ENCODE peak calls at places on chromosomes 5 and 9, in nine cellular contexts. Y is mucosa of gallbladder; G is activated naive CD4-positive, alpha-beta T cell treated with anti-CD3 and anti-CD28 coated beads for 36 hours; U is NCI-H446; R is NCI-H2029; E is activated CD4-positive, CD25-positive, alpha-beta regulatory T cell treated with anti-CD3 and anti-CD28 coated beads, Interleukin-2, amount 50 U/mL, for 72 hours; V is MCF 10A; H is SW 1271; T is T-helper 22 cell. Q is an unnamed sample.

GRCh38 chr5:168086104-168086610 is 205.3 kb upstream of the WWC1 start:
- DNase-seq in Y (peak; percentile 17), G (no peak), U (no peak), R (peak; percentile 6), E (no peak), V (peak; percentile 84), H (no peak), T (no peak), Q (no peak)

GRCh38 chr5:1077026-1077425 is 34.8 kb downstream of the SLC12A7 start:
- DNase-seq in Y (no peak), G (no peak), U (no peak), R (no peak), E (no peak), V (no peak), H (no peak), T (no peak), Q (no peak)

GRCh38 chr5:93191016-93191415 is 390.0 kb downstream of the NR2F1-AS1 start:
- DNase-seq in Y (no peak), G (no peak), U (no peak), R (no peak), E (no peak), V (no peak), H (no peak), T (no peak), Q (no peak)

GRCh38 chr5:134466241-134467069 is 54.8 kb upstream of the CDKN2AIPNL start:
- DNase-seq in Y (peak; percentile 95), G (peak; percentile 70), U (peak; percentile 38), R (peak; percentile 77), E (peak; percentile 49), V (peak; percentile 100), H (peak; percentile 85), T (no peak), Q (no peak)

GRCh38 chr9:129289131-129289731 is 111.2 kb upstream of the IER5L start:
- DNase-seq in Y (peak; percentile 4), G (peak; percentile 2), U (no peak), R (no peak), E (peak; percentile 18), V (no peak), H (no peak), T (no peak), Q (no peak)

GRCh38 chr5:151820903-151821302 is 49.1 kb downstream of the G3BP1 start:
- DNase-seq in Y (peak; percentile 12), G (no peak), U (no peak), R (peak; percentile 5), E (no peak), V (no peak), H (no peak), T (no peak), Q (no peak)

GRCh38 chr9:13364271-13364670 is 84.8 kb upstream of the MPDZ start:
- DNase-seq in Y (no peak), G (no peak), U (no peak), R (no peak), E (no peak), V (no peak), H (no peak), T (no peak), Q (no peak)

GRCh38 chr9:6215562-6215961 is at the start of gene IL33:
- DNase-seq in Y (no peak), G (no peak), U (peak; percentile 55), R (no peak), E (no peak), V (peak; percentile 34), H (no peak), T (no peak), Q (no peak)

GRCh38 chr5:72817639-72818266 is 1.3 kb downstream of the TNPO1 start:
- DNase-seq in Y (no peak), G (no peak), U (no peak), R (no peak), E (no peak), V (peak; percentile 29), H (no peak), T (no peak), Q (no peak)

GRCh38 chr5:1564824-1565736 is 41.3 kb upstream of the LPCAT1 start:
- DNase-seq in Y (no peak), G (no peak), U (no peak), R (no peak), E (no peak), V (no peak), H (no peak), T (no peak), Q (no peak)

GRCh38 chr5:58745350-58745749 is 162.5 kb downstream of the RAB3C start:
- DNase-seq in Y (no peak), G (no peak), U (no peak), R (no peak), E (no peak), V (no peak), H (no peak), T (no peak), Q (no peak)

GRCh38 chr5:113361701-113362100 is 73.1 kb downstream of the TSSK1B start:
- DNase-seq in Y (no peak), G (no peak), U (no peak), R (no peak), E (no peak), V (no peak), H (no peak), T (no peak), Q (no peak)

GRCh38 chr5:145347026-145347616 is 488.0 kb downstream of the PRELID2 start:
- DNase-seq in Y (no peak), G (no peak), U (no peak), R (no peak), E (no peak), V (peak; percentile 66), H (no peak), T (no peak), Q (no peak)

GRCh38 chr5:81601912-81602311 is 149.0 kb downstream of the SSBP2 start:
- DNase-seq in Y (no peak), G (no peak), U (no peak), R (no peak), E (no peak), V (peak; percentile 18), H (no peak), T (no peak), Q (no peak)

GRCh38 chr5:132466453-132467291 is 23.9 kb downstream of the IRF1 start:
- DNase-seq in Y (no peak), G (peak; percentile 72), U (no peak), R (no peak), E (peak; percentile 52), V (no peak), H (no peak), T (peak; percentile 63), Q (no peak)

GRCh38 chr5:143436871-143437270 is 33.4 kb upstream of the NR3C1 start:
- DNase-seq in Y (no peak), G (no peak), U (no peak), R (no peak), E (no peak), V (no peak), H (no peak), T (no peak), Q (no peak)

GRCh38 chr9:86341007-86341491 is 13.2 kb downstream of the TUT7 start:
- DNase-seq in Y (no peak), G (no peak), U (no peak), R (no peak), E (no peak), V (peak; percentile 48), H (no peak), T (no peak), Q (no peak)

GRCh38 chr5:136080483-136081180 is 51.8 kb downstream of the TGFBI start:
- DNase-seq in Y (peak; percentile 96), G (peak; percentile 62), U (no peak), R (no peak), E (peak; percentile 47), V (no peak), H (no peak), T (peak; percentile 39), Q (no peak)

GRCh38 chr5:120122711-120123110 is 341.4 kb upstream of the PRR16 start:
- DNase-seq in Y (no peak), G (no peak), U (no peak), R (no peak), E (no peak), V (no peak), H (no peak), T (no peak), Q (no peak)

GRCh38 chr5:58804331-58804730 is 221.5 kb downstream of the RAB3C start:
- DNase-seq in Y (no peak), G (no peak), U (no peak), R (no peak), E (no peak), V (no peak), H (no peak), T (no peak), Q (no peak)

GRCh38 chr5:42301349-42301748 is 121.9 kb upstream of the GHR start:
- DNase-seq in Y (no peak), G (no peak), U (no peak), R (no peak), E (no peak), V (no peak), H (no peak), T (no peak), Q (no peak)

GRCh38 chr5:158976035-158976434 is 123.7 kb downstream of the EBF1 start:
- DNase-seq in Y (no peak), G (no peak), U (no peak), R (no peak), E (no peak), V (peak; percentile 83), H (no peak), T (no peak), Q (no peak)

GRCh38 chr5:77915346-77915745 is 139.2 kb upstream of the TBCA start:
- DNase-seq in Y (no peak), G (no peak), U (no peak), R (no peak), E (no peak), V (no peak), H (no peak), T (no peak), Q (no peak)

GRCh38 chr5:162248107-162248713 is 180.6 kb downstream of the GABRG2 start:
- DNase-seq in Y (no peak), G (no peak), U (no peak), R (no peak), E (no peak), V (peak; percentile 18), H (no peak), T (no peak), Q (no peak)